ENCODE peak calls at places on chromosomes 11 and 22, in five cellular contexts. D is cardiac muscle cell, E is IMR-90, A is sigmoid colon, M is lower leg skin. C is an unnamed sample.

GRCh38 chr11:19080579-19080993 is 20.1 kb upstream of the MRGPRX2 start:
- DNase-seq in D (peak), E (peak), M (peak), A (no peak), C (peak)

GRCh38 chr22:45887202-45888131 is 89.5 kb downstream of the WNT7B start:
- DNase-seq in M (no peak), A (peak), E (no peak), D (no peak), C (no peak)

GRCh38 chr11:122395282-122395681 is 260.2 kb upstream of the UBASH3B start:
- DNase-seq in D (no peak), E (no peak), A (no peak), M (no peak), C (no peak)

GRCh38 chr11:3933165-3933628 is 77.7 kb downstream of the STIM1 start:
- DNase-seq in D (no peak), E (no peak), A (no peak), M (no peak), C (no peak)

GRCh38 chr22:37186228-37186996 is 1.6 kb downstream of the C1QTNF6 start:
- DNase-seq in M (no peak), E (peak), A (peak), D (peak), C (peak)

GRCh38 chr11:108525161-108525560 is 27.0 kb upstream of the POGLUT3 start:
- DNase-seq in A (no peak), D (no peak), M (no peak), E (no peak), C (no peak)

GRCh38 chr22:38828191-38828590 is 15.6 kb downstream of the NPTXR start:
- DNase-seq in A (no peak), E (no peak), M (no peak), D (no peak), C (no peak)

GRCh38 chr22:19802001-19802880 is 41.7 kb downstream of the TBX1 start:
- DNase-seq in D (no peak), M (no peak), A (no peak), E (no peak), C (no peak)

GRCh38 chr11:67016550-67016949 is 6.4 kb upstream of the SYT12 start:
- DNase-seq in E (no peak), M (no peak), D (no peak), A (no peak), C (no peak)

GRCh38 chr22:32042924-32043323 is at the start of gene SLC5A1:
- DNase-seq in D (no peak), A (no peak), M (no peak), E (no peak), C (no peak)

GRCh38 chr22:45531944-45532631 is 29.4 kb downstream of the FBLN1 start:
- DNase-seq in A (no peak), M (no peak), D (no peak), E (no peak), C (no peak)

GRCh38 chr11:279040-279965 is 1.1 kb downstream of the NLRP6 start:
- DNase-seq in D (no peak), E (no peak), A (peak), M (no peak), C (no peak)

GRCh38 chr22:45328822-45329535 is 19.2 kb downstream of the FAM118A start:
- DNase-seq in M (peak), A (no peak), D (no peak), E (no peak), C (no peak)

GRCh38 chr11:2932850-2933251 is 3.6 kb upstream of the PHLDA2 start:
- DNase-seq in A (peak), M (no peak), D (no peak), E (peak), C (peak)

GRCh38 chr11:102139081-102139498 is 28.8 kb downstream of the YAP1 start:
- DNase-seq in E (peak), A (no peak), M (no peak), D (peak), C (peak)

GRCh38 chr11:134410766-134411165 is 1.3 kb downstream of the B3GAT1 start:
- DNase-seq in D (no peak), E (no peak), M (no peak), A (no peak), C (no peak)

GRCh38 chr11:11391796-11392195 is 38.7 kb upstream of the CSNK2A3 start:
- DNase-seq in M (no peak), D (no peak), E (peak), A (no peak), C (peak)

GRCh38 chr22:36773935-36774334 is 2.0 kb downstream of the IFT27 start:
- DNase-seq in A (no peak), D (no peak), E (peak), M (no peak), C (peak)

GRCh38 chr11:30016588-30017363 is at the start of gene KCNA4:
- DNase-seq in M (no peak), A (no peak), E (no peak), D (peak), C (peak)

GRCh38 chr11:109017489-109017888 is 352.6 kb downstream of the DDX10 start:
- DNase-seq in A (no peak), D (no peak), E (no peak), M (no peak), C (no peak)

GRCh38 chr22:41818011-41818410 is 14.9 kb upstream of the SREBF2 start:
- DNase-seq in M (no peak), A (no peak), D (no peak), E (no peak), C (no peak)

GRCh38 chr11:10592331-10592730 is 23.9 kb upstream of the LYVE1 start:
- DNase-seq in M (no peak), D (no peak), A (no peak), E (peak), C (peak)

GRCh38 chr22:44130076-44130711 is 50.5 kb upstream of the PARVG start:
- DNase-seq in D (no peak), A (peak), M (no peak), E (peak), C (no peak)

GRCh38 chr22:32144875-32145274 is 14.2 kb downstream of the C22orf42 start:
- DNase-seq in E (no peak), A (no peak), M (no peak), D (no peak), C (no peak)

GRCh38 chr22:35638408-35638807 is 9.8 kb upstream of the APOL6 start:
- DNase-seq in A (peak), M (peak), D (peak), E (peak), C (peak)

GRCh38 chr11:63893355-63893754 is 23.6 kb downstream of the RCOR2 start:
- DNase-seq in E (no peak), M (no peak), A (no peak), D (no peak), C (no peak)

GRCh38 chr11:44837650-44838049 is 110.9 kb downstream of the TSPAN18 start:
- DNase-seq in M (no peak), D (no peak), A (no peak), E (peak), C (peak)

GRCh38 chr11:73159981-73160777 is 18.1 kb upstream of the FCHSD2 start:
- DNase-seq in D (no peak), M (no peak), E (no peak), A (peak), C (no peak)

GRCh38 chr11:39149214-39149613 is 2310.2 kb downstream of the LRRC4C start:
- DNase-seq in D (no peak), A (no peak), M (no peak), E (no peak), C (no peak)

GRCh38 chr11:65436412-65437032 is 13.9 kb downstream of the NEAT1 start:
- DNase-seq in M (no peak), E (peak), A (peak), D (no peak), C (peak)

GRCh38 chr11:17968206-17968605 is 44.6 kb downstream of the SERGEF start:
- DNase-seq in D (no peak), E (no peak), M (no peak), A (no peak), C (no peak)

DNA sequence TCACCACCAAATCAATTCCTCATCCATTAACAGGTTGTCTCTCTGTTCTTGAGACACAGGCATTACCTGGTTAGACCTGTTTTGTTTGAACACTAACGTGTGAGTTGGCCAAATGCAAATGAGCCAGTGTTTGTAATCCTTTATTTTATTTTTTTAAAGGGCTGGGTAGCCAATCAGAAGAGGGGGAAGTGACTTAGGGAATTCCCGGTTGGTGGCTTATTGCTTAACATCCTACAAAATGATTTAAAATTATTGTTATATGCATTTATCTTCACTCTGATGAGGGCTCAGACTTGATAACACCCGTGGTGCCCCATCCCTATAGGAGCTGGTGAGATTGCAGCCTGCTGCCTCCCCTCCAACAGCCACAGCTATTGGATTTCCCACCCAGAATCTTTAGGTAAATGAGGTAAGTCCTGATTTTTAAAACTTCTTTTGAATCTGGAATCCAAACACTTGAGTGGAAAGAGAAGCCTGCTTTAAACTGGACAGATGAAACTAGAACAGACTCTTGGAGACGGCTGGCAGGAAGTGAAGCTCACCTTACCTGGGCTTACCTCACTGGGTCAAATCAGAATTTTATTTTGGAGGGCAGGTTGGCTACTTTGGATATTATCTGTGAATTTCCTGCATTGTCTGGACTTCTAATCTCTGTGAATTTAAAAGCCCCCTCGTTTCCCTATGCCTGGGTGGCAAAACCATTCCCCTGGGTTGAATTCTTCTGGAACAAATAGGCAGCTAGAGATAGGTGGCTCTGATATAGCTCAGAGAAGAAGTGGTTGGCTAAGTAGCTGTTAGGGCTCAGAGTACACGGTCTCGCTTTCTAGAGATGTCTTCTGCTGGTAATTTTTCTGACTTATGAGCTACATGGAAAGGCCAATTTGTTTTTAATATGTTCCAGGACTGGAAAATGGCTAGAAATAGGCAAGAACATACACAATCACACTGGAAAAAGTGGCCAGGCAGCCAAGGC is at the start of gene EHF:
- DNase-seq in A (no peak), M (no peak), E (no peak), D (no peak), C (no peak)
- H3K4me3 ChIP-seq in A (no peak), M (peak), E (no peak), D (no peak), C (no peak)

GRCh38 chr22:24247564-24248344 is 2.9 kb upstream of the GGT5 start:
- DNase-seq in A (peak), D (peak), E (peak), M (peak), C (peak)
- TF ChIP-seq CTCF in A (peak), D (peak), E (peak), M (no peak), C (peak)

DNA sequence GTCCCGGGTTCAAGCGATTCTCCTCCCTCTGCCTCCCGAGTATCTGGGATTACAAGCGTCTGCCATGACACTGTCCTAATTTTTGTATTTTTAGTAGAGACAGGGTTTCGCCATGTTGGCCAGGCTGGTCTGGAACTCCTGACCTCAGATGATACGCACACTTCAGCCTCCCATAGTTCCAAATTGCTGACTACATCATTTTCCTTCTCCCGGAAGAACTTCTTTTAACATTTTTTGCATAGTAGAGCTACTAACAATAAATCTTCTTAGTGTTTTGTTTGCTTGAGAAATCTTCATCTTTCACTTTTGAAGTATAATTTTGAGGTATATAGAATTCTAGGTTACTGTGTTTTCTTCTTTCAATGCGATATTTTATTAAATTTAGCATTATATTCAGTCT is 1415.1 kb upstream of the RAG2 start:
- DNase-seq in E (no peak), A (no peak), D (no peak), M (no peak), C (no peak)
- H3K4me3 ChIP-seq in E (no peak), A (no peak), D (no peak), M (no peak), C (no peak)

DNA sequence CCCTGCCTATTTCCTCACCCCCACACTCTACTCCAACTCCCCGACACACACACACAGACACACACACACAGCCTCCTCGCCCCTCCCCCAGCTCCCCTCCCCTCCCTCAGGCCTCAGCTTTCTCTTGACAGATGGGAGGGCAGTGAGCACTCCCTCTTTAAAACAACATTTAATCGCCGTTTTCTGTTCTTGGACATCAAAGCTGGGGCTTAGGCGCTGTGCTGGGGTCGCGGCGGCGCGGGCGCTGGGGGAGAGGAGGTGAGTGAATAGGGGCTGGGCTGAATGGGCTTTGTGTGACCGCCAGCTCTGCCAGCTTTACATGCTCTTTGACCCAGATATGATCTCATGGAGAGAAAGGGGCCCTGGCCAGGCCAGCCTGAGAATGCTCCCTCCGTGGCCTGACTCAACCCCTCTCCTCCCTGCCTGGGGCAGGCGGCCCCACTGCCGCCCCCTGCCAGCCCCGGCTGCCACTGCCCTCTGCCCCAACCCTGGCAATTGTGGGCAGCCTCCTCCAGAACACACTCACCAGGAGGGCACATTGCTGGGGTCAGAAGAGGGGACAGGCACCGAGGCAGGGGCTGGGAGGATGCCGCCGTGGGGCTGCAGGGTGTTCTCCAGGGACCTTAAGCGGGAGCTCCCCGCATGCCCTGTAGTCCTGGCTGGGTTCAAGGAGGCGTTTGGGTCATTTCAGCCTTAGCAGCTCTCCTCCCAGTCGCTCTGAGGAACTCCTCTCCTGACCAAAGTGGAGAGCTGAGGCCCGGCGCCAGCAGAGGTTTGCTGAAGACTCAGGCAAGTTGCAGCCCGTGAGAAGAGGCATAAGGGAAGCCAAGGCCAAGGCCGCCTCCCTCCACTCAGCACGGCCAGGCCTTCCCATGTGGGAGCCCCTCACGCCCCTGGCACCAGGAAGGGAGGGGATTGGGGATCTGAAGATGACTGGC is 38.3 kb upstream of the NNMT start:
- DNase-seq in E (no peak), D (peak), A (peak), M (peak), C (peak)
- TF ChIP-seq CTCF in E (no peak), D (peak), A (no peak), M (no peak), C (peak)

GRCh38 chr11:34978236-34979191 is 62.1 kb downstream of the PDHX start:
- DNase-seq in A (no peak), E (no peak), D (peak), M (no peak), C (peak)

GRCh38 chr11:34977039-34977906 is 60.9 kb downstream of the PDHX start:
- DNase-seq in D (no peak), M (no peak), E (peak), A (no peak), C (peak)

GRCh38 chr11:34976496-34976895 is 60.1 kb downstream of the PDHX start:
- DNase-seq in D (no peak), A (no peak), M (no peak), E (no peak), C (no peak)

GRCh38 chr11:34972892-34973291 is 56.5 kb downstream of the PDHX start:
- DNase-seq in D (no peak), M (no peak), E (peak), A (no peak), C (no peak)

DNA sequence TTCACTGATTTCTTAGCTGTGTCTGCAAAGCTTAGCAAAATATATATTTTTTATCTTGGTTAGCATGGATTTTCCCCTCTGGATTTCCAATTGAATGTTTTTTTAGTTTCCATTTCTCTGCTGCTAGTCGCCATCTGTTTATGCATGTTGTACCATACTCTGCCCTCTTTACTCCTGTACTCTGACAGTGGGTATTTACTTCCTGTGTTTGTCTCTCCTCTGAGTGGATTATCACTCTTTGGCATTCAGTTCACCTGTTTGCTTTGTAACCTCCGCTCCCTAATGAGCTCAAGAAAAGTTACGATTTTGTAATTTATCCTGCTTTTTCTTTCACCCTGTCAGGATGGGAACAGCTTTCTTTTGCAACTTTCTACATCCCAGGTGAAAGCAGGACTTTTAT is 59.1 kb downstream of the PDHX start:
- DNase-seq in A (no peak), D (no peak), E (no peak), M (no peak), C (no peak)
- H3K4me3 ChIP-seq in A (no peak), D (no peak), E (no peak), M (no peak), C (no peak)

DNA sequence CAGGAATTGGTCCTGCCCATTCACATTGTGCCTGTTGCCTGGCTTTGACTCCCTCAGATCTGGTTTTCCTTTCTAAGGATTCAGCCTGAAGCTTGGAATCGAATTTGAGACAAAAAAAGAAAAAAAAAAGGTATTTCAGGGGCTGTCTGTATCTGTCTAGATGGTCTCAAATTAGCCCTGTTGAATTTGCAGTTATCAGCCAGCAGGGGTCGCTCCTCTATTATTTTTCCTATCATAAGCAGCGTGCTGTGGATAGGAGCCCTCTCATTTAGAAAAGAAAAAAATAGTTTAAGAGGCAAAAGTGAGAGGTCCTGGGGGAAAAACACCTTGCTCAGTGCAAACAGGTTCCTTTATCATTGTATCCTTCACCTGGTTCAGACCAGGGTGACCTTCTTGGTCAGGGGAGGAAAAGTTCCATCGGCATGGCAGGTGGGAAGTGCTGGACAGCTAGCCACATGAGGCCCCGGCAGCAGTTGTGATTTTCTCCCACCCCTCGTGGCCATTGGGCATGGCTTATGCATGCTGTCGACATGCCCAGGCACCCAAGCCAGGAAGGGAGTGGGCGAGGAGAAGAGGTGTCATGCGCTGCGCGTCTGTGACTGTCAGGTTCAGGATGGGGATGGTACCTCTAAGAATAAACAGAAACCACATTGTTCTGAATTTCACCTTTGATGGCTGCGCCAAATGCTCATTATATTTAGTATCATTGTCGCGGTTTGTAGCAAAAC is 13.1 kb downstream of the OR5AK2 start:
- DNase-seq in A (no peak), D (no peak), M (no peak), E (peak), C (peak)
- TF ChIP-seq CTCF in A (no peak), D (peak), M (no peak), E (peak), C (peak)

GRCh38 chr22:27101288-27101687 is 443.9 kb downstream of the MIAT start:
- DNase-seq in M (no peak), A (no peak), E (no peak), D (no peak), C (no peak)

GRCh38 chr22:27100323-27100722 is 442.9 kb downstream of the MIAT start:
- DNase-seq in E (no peak), D (peak), M (no peak), A (no peak), C (no peak)

GRCh38 chr22:27099896-27100295 is 442.5 kb downstream of the MIAT start:
- DNase-seq in D (no peak), A (no peak), E (no peak), M (no peak), C (no peak)

GRCh38 chr22:27097933-27098332 is 440.5 kb downstream of the MIAT start:
- DNase-seq in A (no peak), M (no peak), E (no peak), D (no peak), C (no peak)

GRCh38 chr22:27100789-27101188 is 443.4 kb downstream of the MIAT start:
- DNase-seq in E (peak), D (peak), M (no peak), A (peak), C (peak)
- H3K4me3 ChIP-seq in E (no peak), D (no peak), M (no peak), A (peak), C (no peak)

GRCh38 chr11:70399681-70400112 is 1.4 kb downstream of the CTTN start:
- DNase-seq in D (peak), A (peak), M (peak), E (peak), C (peak)
- TF ChIP-seq CTCF in D (no peak), A (no peak), M (no peak), E (no peak), C (no peak)